ENCODE peak calls at places on chromosome 13, in ten cellular contexts. S is HS-5; Z is NCI-H1694; F is CD4-positive, alpha-beta T cell; W is activated CD4-positive, alpha-beta T cell treated with anti-CD3 and anti-CD28 coated beads for 24 hours; A is A549; X is stimulated activated CD4-positive, alpha-beta T cell treated with anti-CD3 and anti-CD28 coated beads, TNF-alpha, amount 100 ng/mL, for 4 hours; C is NCI-H1417; E is mesothelial cell of epicardium; G is A172. T is an unnamed sample.
A peak's percentile ranks its signal among the peaks of the same experiment; 100 is the strongest.

GRCh38 chr13:25901460-25902376 is 150.1 kb downstream of the SHISA2 start:
- DNase-seq in S (peak; percentile 49), Z (no peak), F (peak; percentile 16), W (no peak), A (no peak), X (no peak), C (peak; percentile 2), E (no peak), G (peak; percentile 87), T (no peak)

GRCh38 chr13:66313408-66313807 is 916.7 kb downstream of the PCDH9 start:
- DNase-seq in S (no peak), Z (no peak), F (no peak), W (no peak), A (no peak), X (no peak), C (no peak), E (no peak), G (no peak), T (no peak)

GRCh38 chr13:89066868-89067466 is 1395.8 kb downstream of the SLITRK5 start:
- DNase-seq in S (peak; percentile 8), Z (no peak), F (peak; percentile 4), W (no peak), A (peak; percentile 0), X (no peak), C (peak; percentile 54), E (no peak), G (peak; percentile 56), T (peak; percentile 22)

GRCh38 chr13:77448689-77449088 is 86.8 kb upstream of the SCEL start:
- DNase-seq in S (no peak), Z (no peak), F (no peak), W (no peak), A (no peak), X (no peak), C (no peak), E (no peak), G (no peak), T (no peak)

GRCh38 chr13:49329831-49330545 is 82.3 kb downstream of the CDADC1 start:
- DNase-seq in S (no peak), Z (no peak), F (no peak), W (no peak), A (no peak), X (no peak), C (no peak), E (no peak), G (no peak), T (no peak)

GRCh38 chr13:34678154-34678553 is 263.9 kb upstream of the NBEA start:
- DNase-seq in S (peak; percentile 18), Z (no peak), F (no peak), W (no peak), A (peak; percentile 15), X (no peak), C (no peak), E (no peak), G (peak; percentile 54), T (no peak)

GRCh38 chr13:64928704-64929499 is 2301.2 kb downstream of the PCDH9 start:
- DNase-seq in S (peak; percentile 20), Z (no peak), F (no peak), W (no peak), A (no peak), X (no peak), C (no peak), E (no peak), G (peak; percentile 75), T (no peak)

GRCh38 chr13:50015263-50015662 is at the start of gene KCNRG:
- DNase-seq in S (no peak), Z (no peak), F (no peak), W (no peak), A (no peak), X (no peak), C (no peak), E (no peak), G (no peak), T (peak; percentile 27)

GRCh38 chr13:100266026-100266425 is 177.1 kb downstream of the PCCA start:
- DNase-seq in S (no peak), Z (no peak), F (no peak), W (no peak), A (no peak), X (no peak), C (no peak), E (no peak), G (no peak), T (no peak)

GRCh38 chr13:73684286-73684685 is 449.9 kb downstream of the KLF12 start:
- DNase-seq in S (no peak), Z (no peak), F (no peak), W (no peak), A (no peak), X (no peak), C (peak; percentile 54), E (no peak), G (no peak), T (no peak)

GRCh38 chr13:98761126-98761978 is 8.9 kb upstream of the SLC15A1 start:
- DNase-seq in S (no peak), Z (no peak), F (no peak), W (no peak), A (no peak), X (no peak), C (no peak), E (no peak), G (peak; percentile 23), T (no peak)

GRCh38 chr13:53266757-53267156 is 238.1 kb downstream of the OLFM4 start:
- DNase-seq in S (no peak), Z (no peak), F (no peak), W (no peak), A (no peak), X (no peak), C (no peak), E (no peak), G (no peak), T (no peak)

GRCh38 chr13:49527123-49527522 is 31.4 kb downstream of the PHF11 start:
- DNase-seq in S (no peak), Z (no peak), F (no peak), W (no peak), A (no peak), X (no peak), C (no peak), E (no peak), G (no peak), T (no peak)

GRCh38 chr13:30819136-30819875 is 84.0 kb downstream of the ALOX5AP start:
- DNase-seq in S (no peak), Z (no peak), F (no peak), W (no peak), A (no peak), X (no peak), C (no peak), E (no peak), G (no peak), T (no peak)

T was measured in G401.